ENCODE peak calls at places on chromosomes 12 and 14, in seven cellular contexts. Y, G, V, Q, F, U and O are unnamed samples.

GRCh38 chr12:124993568-124994434 is at the start of gene BRI3BP:
- DNase-seq in U (no peak), Y (peak), G (peak), V (peak), Q (peak), F (peak), O (peak)

GRCh38 chr14:52356025-52356424 is 41.9 kb downstream of the PTGER2 start:
- DNase-seq in F (no peak), U (no peak), G (no peak), Y (no peak), V (no peak), Q (no peak), O (no peak)

GRCh38 chr12:87116778-87117177 is 860.6 kb upstream of the MGAT4C start:
- DNase-seq in F (no peak), Q (no peak), U (no peak), Y (no peak), G (no peak), V (no peak), O (no peak)

GRCh38 chr12:94965982-94966381 is 37.5 kb downstream of the NDUFA12 start:
- DNase-seq in U (no peak), V (no peak), Y (no peak), F (no peak), Q (no peak), G (no peak), O (no peak)

GRCh38 chr12:95972832-95973465 is 23.2 kb downstream of the HAL start:
- DNase-seq in Y (no peak), U (no peak), G (no peak), F (no peak), V (no peak), Q (no peak), O (no peak)

GRCh38 chr12:64608901-64609542 is 1.3 kb upstream of the RASSF3 start:
- DNase-seq in Q (peak), F (no peak), V (no peak), G (peak), Y (peak), U (no peak), O (peak)

GRCh38 chr12:50024804-50025186 is 499 bp downstream of the RACGAP1 start:
- DNase-seq in Q (peak), F (no peak), G (no peak), Y (no peak), V (no peak), U (peak), O (no peak)

GRCh38 chr14:68000516-68000915 is 180.9 kb downstream of the RAD51B start:
- DNase-seq in U (no peak), F (no peak), Q (peak), V (no peak), Y (no peak), G (no peak), O (no peak)

GRCh38 chr14:76644875-76645518 is 116.3 kb upstream of the VASH1 start:
- DNase-seq in Q (peak), F (peak), V (no peak), Y (peak), G (no peak), U (no peak), O (no peak)

GRCh38 chr14:85447883-85448282 is 82.1 kb upstream of the FLRT2 start:
- DNase-seq in V (no peak), F (no peak), G (no peak), Q (no peak), U (no peak), Y (no peak), O (no peak)

GRCh38 chr14:63641473-63642228 is at the start of gene WDR89:
- DNase-seq in G (peak), V (peak), Y (peak), F (peak), U (peak), Q (peak), O (peak)

GRCh38 chr12:115451785-115452736 is 768.1 kb upstream of the TBX3 start:
- DNase-seq in G (no peak), U (no peak), Q (no peak), V (peak), Y (peak), F (peak), O (no peak)

GRCh38 chr12:114662512-114663177 is 21.3 kb downstream of the TBX3 start:
- DNase-seq in G (peak), V (peak), Y (peak), Q (peak), U (no peak), F (peak), O (peak)

GRCh38 chr14:65228436-65228835 is 126.1 kb upstream of the MAX start:
- DNase-seq in V (no peak), U (no peak), F (no peak), Y (no peak), Q (no peak), G (no peak), O (no peak)

GRCh38 chr12:108525681-108526080 is 10.6 kb downstream of the FICD start:
- DNase-seq in V (no peak), Y (peak), U (no peak), Q (no peak), G (no peak), F (no peak), O (no peak)

GRCh38 chr14:96582995-96583394 is 80.8 kb downstream of the PAPOLA start:
- DNase-seq in Q (no peak), Y (no peak), G (no peak), V (no peak), U (no peak), F (no peak), O (no peak)

GRCh38 chr12:104549820-104550480 is 93.2 kb downstream of the CHST11 start:
- DNase-seq in U (peak), G (no peak), F (no peak), Y (peak), Q (no peak), V (no peak), O (no peak)

GRCh38 chr14:38208825-38209562 is 1.3 kb downstream of the SSTR1 start:
- DNase-seq in U (no peak), Q (peak), G (no peak), V (peak), Y (peak), F (no peak), O (no peak)

GRCh38 chr12:52350786-52351185 is 16.5 kb downstream of the KRT85 start:
- DNase-seq in U (no peak), F (no peak), V (no peak), Q (no peak), Y (no peak), G (no peak), O (no peak)